ENCODE peak calls at places on chromosomes 12 and 14, in seven cellular contexts. L is amniotic stem cell; T is HS-27A; Y is CD8-positive, alpha-beta memory T cell; I is tibial artery; C is mesendoderm; J is ELF-1. B is an unnamed sample.

GRCh38 chr12:16603916-16604575 is 1.9 kb downstream of the LMO3 start:
- DNase-seq in Y (no peak), C (peak), I (no peak), J (no peak), L (no peak), T (no peak), B (no peak)

GRCh38 chr12:94174576-94174975 is 26.2 kb downstream of the PLXNC1 start:
- DNase-seq in I (no peak), Y (peak), J (no peak), C (no peak), L (no peak), T (no peak), B (no peak)

GRCh38 chr14:64703393-64704144 is 655 bp upstream of the PLEKHG3 start:
- DNase-seq in I (peak), T (no peak), C (peak), Y (no peak), J (no peak), L (no peak), B (no peak)

GRCh38 chr14:94342334-94342934 is 19.3 kb upstream of the SERPINA6 start:
- DNase-seq in I (peak), C (no peak), L (peak), J (no peak), Y (no peak), T (peak), B (peak)

GRCh38 chr12:92561543-92561899 is 141.3 kb upstream of the PLEKHG7 start:
- DNase-seq in L (no peak), J (no peak), I (peak), C (no peak), Y (no peak), T (no peak), B (no peak)

GRCh38 chr14:63454863-63455622 is 88.1 kb downstream of the PPP2R5E start:
- DNase-seq in J (no peak), C (no peak), L (no peak), I (no peak), T (no peak), Y (no peak), B (no peak)

GRCh38 chr14:64706552-64707193 is 2.4 kb downstream of the PLEKHG3 start:
- DNase-seq in T (no peak), J (peak), Y (no peak), L (no peak), I (peak), C (peak), B (no peak)

GRCh38 chr14:69873877-69874780 is 5.1 kb upstream of the SMOC1 start:
- DNase-seq in Y (no peak), J (no peak), C (no peak), T (no peak), I (no peak), L (no peak), B (no peak)

GRCh38 chr12:118357327-118358007 is 15.2 kb downstream of the TAOK3 start:
- DNase-seq in L (no peak), T (no peak), J (no peak), C (no peak), Y (peak), I (peak), B (no peak)

GRCh38 chr14:24298892-24299254 is 707 bp downstream of the DHRS1 start:
- DNase-seq in L (no peak), J (peak), T (no peak), I (no peak), C (peak), Y (no peak), B (no peak)

GRCh38 chr12:29389295-29389919 is 8.4 kb upstream of the ERGIC2 start:
- DNase-seq in Y (no peak), L (no peak), T (no peak), J (no peak), C (no peak), I (no peak), B (no peak)

GRCh38 chr14:95480887-95481226 is 35.6 kb downstream of the SYNE3 start:
- DNase-seq in J (no peak), L (no peak), T (no peak), I (no peak), C (no peak), Y (no peak), B (no peak)

GRCh38 chr14:44657688-44658388 is 150.8 kb upstream of the FSCB start:
- DNase-seq in J (peak), Y (no peak), L (no peak), T (peak), C (peak), I (no peak), B (no peak)

GRCh38 chr12:127284021-127284420 is 982.9 kb upstream of the TMEM132C start:
- DNase-seq in L (no peak), I (no peak), T (no peak), Y (no peak), J (no peak), C (no peak), B (no peak)

GRCh38 chr12:39618701-39619100 is 902 bp downstream of the ABCD2 start:
- DNase-seq in C (no peak), L (no peak), J (no peak), I (no peak), T (no peak), Y (no peak), B (no peak)

GRCh38 chr14:102209224-102209966 is 69.7 kb downstream of the WDR20 start:
- DNase-seq in Y (no peak), L (no peak), C (peak), J (peak), T (no peak), I (no peak), B (peak)

GRCh38 chr12:8048906-8049305 is 16.4 kb downstream of the FOXJ2 start:
- DNase-seq in J (no peak), T (no peak), C (no peak), I (no peak), L (no peak), Y (no peak), B (no peak)

GRCh38 chr12:95637471-95638155 is 86.3 kb upstream of the USP44 start:
- DNase-seq in I (no peak), J (no peak), C (no peak), Y (no peak), T (peak), L (peak), B (no peak)

GRCh38 chr12:94570161-94570560 is 80.2 kb downstream of the TMCC3 start:
- DNase-seq in J (no peak), C (no peak), Y (no peak), T (peak), I (no peak), L (no peak), B (no peak)

GRCh38 chr14:69013943-69014782 is 35.1 kb upstream of the ACTN1 start:
- DNase-seq in J (peak), L (no peak), C (peak), T (no peak), I (peak), Y (no peak), B (no peak)

GRCh38 chr14:103366741-103367140 is 18.5 kb upstream of the MARK3 start:
- DNase-seq in L (no peak), Y (no peak), C (no peak), J (no peak), I (no peak), T (no peak), B (no peak)

GRCh38 chr12:74539261-74539660 is 1.6 kb downstream of the ATXN7L3B start:
- DNase-seq in T (no peak), I (no peak), C (peak), L (no peak), Y (no peak), J (peak), B (no peak)

GRCh38 chr12:50246873-50247612 is 36.3 kb downstream of the LIMA1 start:
- DNase-seq in T (peak), L (peak), Y (no peak), I (peak), J (peak), C (peak), B (peak)

GRCh38 chr12:34625116-34625515 is 602.8 kb downstream of the ALG10 start:
- DNase-seq in I (no peak), T (no peak), C (peak), J (peak), L (no peak), Y (no peak), B (no peak)

GRCh38 chr14:74475678-74476077 is 17.4 kb downstream of the NPC2 start:
- DNase-seq in L (peak), T (no peak), Y (no peak), I (no peak), J (no peak), C (no peak), B (no peak)

GRCh38 chr12:87117516-87117915 is 861.3 kb upstream of the MGAT4C start:
- DNase-seq in J (no peak), T (no peak), Y (no peak), C (peak), L (no peak), I (no peak), B (no peak)

B was measured in sciatic nerve.